ENCODE peak calls at places on chromosomes 2 and 18, in nine cellular contexts. G is activated B cell treated with CpG ODN at 0.5 μM for 24 hours, Y is dorsolateral prefrontal cortex, D is cardiac fibroblast, C is MCF 10A, L is stomach, V is uterus, H is tibial nerve, U is glutamatergic neuron. Z is an unnamed sample.

GRCh38 chr2:74290066-74290465 is 53.1 kb downstream of the SLC4A5 start:
- DNase-seq in C (no peak), H (no peak), V (no peak), Y (no peak), L (no peak), D (no peak), G (no peak), U (no peak), Z (no peak)

GRCh38 chr2:232523682-232524597 is 2.0 kb upstream of the CHRND start:
- DNase-seq in C (no peak), L (peak; percentile 32), H (no peak), D (peak; percentile 37), U (peak; percentile 84), G (no peak), Y (peak; percentile 41), V (no peak), Z (no peak)

GRCh38 chr18:42113529-42114191 is 158.6 kb downstream of the PIK3C3 start:
- DNase-seq in U (no peak), L (no peak), H (no peak), Y (no peak), C (no peak), G (no peak), D (peak; percentile 60), V (no peak), Z (no peak)

GRCh38 chr2:32135409-32135808 is 30.3 kb upstream of the SLC30A6 start:
- DNase-seq in C (peak; percentile 67), D (peak; percentile 67), H (no peak), V (no peak), U (no peak), G (no peak), Y (no peak), L (no peak), Z (peak; percentile 41)

GRCh38 chr2:217743980-217744761 is 258.6 kb downstream of the TNS1 start:
- DNase-seq in L (no peak), V (no peak), H (no peak), U (no peak), C (no peak), Y (no peak), D (peak; percentile 39), G (no peak), Z (peak; percentile 3)

GRCh38 chr2:201357216-201357615 is at the start of gene FLACC1:
- DNase-seq in D (peak; percentile 86), G (no peak), L (no peak), U (no peak), C (peak; percentile 29), V (no peak), H (no peak), Y (no peak), Z (no peak)

GRCh38 chr2:8253781-8254180 is 428.1 kb upstream of the ID2 start:
- DNase-seq in L (no peak), D (no peak), C (no peak), U (no peak), Y (no peak), G (no peak), V (no peak), H (no peak), Z (no peak)

GRCh38 chr18:75727479-75727878 is 300.0 kb upstream of the SMIM21 start:
- DNase-seq in V (no peak), U (peak; percentile 71), D (peak; percentile 47), C (peak; percentile 69), L (no peak), H (peak; percentile 44), Y (peak; percentile 56), G (no peak), Z (peak; percentile 41)

GRCh38 chr2:8966123-8966908 is 37.2 kb downstream of the MBOAT2 start:
- DNase-seq in L (no peak), H (no peak), Y (no peak), G (no peak), C (no peak), U (no peak), V (no peak), D (peak; percentile 9), Z (no peak)

GRCh38 chr2:185919155-185919554 is 180.6 kb downstream of the FSIP2 start:
- DNase-seq in U (no peak), H (no peak), G (no peak), Y (no peak), V (no peak), L (no peak), C (peak; percentile 5), D (no peak), Z (no peak)

GRCh38 chr2:208183526-208183925 is 6.3 kb downstream of the C2orf80 start:
- DNase-seq in G (no peak), L (no peak), D (no peak), C (no peak), Y (no peak), H (no peak), U (no peak), V (no peak), Z (no peak)

GRCh38 chr2:54839526-54840255 is 116.2 kb downstream of the EML6 start:
- DNase-seq in L (no peak), V (no peak), U (no peak), D (peak; percentile 3), C (no peak), H (no peak), Y (no peak), G (no peak), Z (no peak)

GRCh38 chr2:171923206-171923605 is 945 bp downstream of the HAT1 start:
- DNase-seq in C (peak; percentile 42), D (peak; percentile 71), Y (no peak), L (peak; percentile 28), V (no peak), H (no peak), G (no peak), U (no peak), Z (no peak)

GRCh38 chr2:30621836-30622235 is 174.8 kb downstream of the LCLAT1 start:
- DNase-seq in C (no peak), H (no peak), V (no peak), U (no peak), L (no peak), D (no peak), G (no peak), Y (no peak), Z (no peak)

GRCh38 chr2:124534015-124534414 is 508.9 kb downstream of the CNTNAP5 start:
- DNase-seq in L (no peak), C (no peak), D (no peak), V (no peak), U (no peak), G (no peak), H (no peak), Y (no peak), Z (no peak)

GRCh38 chr2:235541838-235542549 is 48.2 kb downstream of the AGAP1 start:
- DNase-seq in L (no peak), G (no peak), U (no peak), D (no peak), Y (no peak), H (no peak), V (no peak), C (no peak), Z (no peak)

GRCh38 chr18:45670281-45670962 is 53.6 kb upstream of the SLC14A1 start:
- DNase-seq in Y (no peak), C (peak; percentile 41), U (no peak), G (no peak), H (peak; percentile 38), L (no peak), V (no peak), D (peak; percentile 84), Z (peak; percentile 44)

GRCh38 chr2:163345795-163346573 is 389.8 kb downstream of the FIGN start:
- DNase-seq in C (peak; percentile 75), D (peak; percentile 64), G (no peak), V (no peak), H (peak; percentile 63), U (no peak), Y (no peak), L (no peak), Z (peak; percentile 55)

GRCh38 chr2:101478561-101479001 is 3.7 kb upstream of the RFX8 start:
- DNase-seq in C (peak; percentile 13), H (no peak), G (no peak), D (peak; percentile 60), L (no peak), V (no peak), U (no peak), Y (no peak), Z (no peak)

GRCh38 chr2:188845692-188846091 is 128.5 kb upstream of the COL3A1 start:
- DNase-seq in Y (no peak), C (no peak), G (no peak), V (no peak), U (no peak), D (no peak), H (no peak), L (no peak), Z (no peak)

GRCh38 chr2:194319222-194319992 is 1337.6 kb upstream of the SLC39A10 start:
- DNase-seq in C (no peak), D (no peak), V (no peak), H (no peak), G (no peak), Y (no peak), L (no peak), U (no peak), Z (no peak)
- TF ChIP-seq CTCF in C (no peak), D (no peak), V (no peak), H (no peak), G (no peak), Y (no peak), L (no peak), U (peak; percentile 21), Z (peak; percentile 7)

GRCh38 chr2:25056391-25056821 is 14.5 kb downstream of the EFR3B start:
- DNase-seq in C (no peak), V (no peak), G (no peak), U (no peak), H (no peak), Y (no peak), D (no peak), L (no peak), Z (no peak)
- TF ChIP-seq CTCF in C (no peak), V (no peak), G (no peak), U (no peak), H (no peak), Y (no peak), D (no peak), L (no peak), Z (no peak)

DNA sequence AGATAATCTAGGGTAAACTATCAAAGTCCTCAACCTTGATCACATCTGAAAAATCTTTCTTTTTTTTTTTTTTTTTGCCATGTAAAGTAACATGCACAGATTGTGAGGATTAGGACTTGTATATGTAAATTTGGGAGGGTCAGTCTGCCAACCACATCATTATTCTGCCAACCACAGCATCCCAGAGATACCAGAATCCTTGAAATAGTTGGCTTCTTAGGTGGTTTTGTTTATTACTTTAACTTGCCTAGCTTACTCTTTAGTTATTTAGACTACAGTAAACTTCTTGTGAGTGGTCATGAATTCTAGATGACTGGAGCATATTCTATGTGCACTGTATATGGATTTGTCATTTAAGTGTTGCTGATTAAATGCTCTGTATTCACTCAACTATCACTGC is 242.1 kb upstream of the RBMS1 start:
- DNase-seq in H (no peak), L (no peak), C (no peak), V (no peak), Y (no peak), U (no peak), G (no peak), D (no peak), Z (no peak)
- TF ChIP-seq CTCF in H (no peak), L (no peak), C (no peak), V (no peak), Y (no peak), U (no peak), G (no peak), D (no peak), Z (no peak)

DNA sequence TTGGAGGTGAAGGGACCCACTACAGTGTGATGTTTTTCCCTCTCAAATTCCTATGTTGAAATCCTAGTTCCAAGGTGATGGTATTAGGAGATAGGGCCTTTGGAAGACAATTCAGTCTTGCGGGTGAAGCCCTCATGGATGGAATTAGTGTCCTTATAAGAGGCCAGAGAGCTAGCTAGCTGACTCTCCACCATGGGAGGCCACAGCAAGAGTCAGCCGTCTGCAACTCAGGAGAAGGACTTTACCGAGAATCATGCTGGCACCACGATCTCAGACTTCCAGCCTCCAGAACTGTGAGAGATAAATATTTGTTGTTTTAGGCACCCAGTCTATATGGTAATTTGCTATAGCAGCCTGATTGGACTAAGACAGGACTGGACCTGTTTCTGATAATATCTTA is 461.4 kb downstream of the TSN start:
- DNase-seq in H (no peak), C (no peak), L (no peak), Y (no peak), G (no peak), D (no peak), U (no peak), V (no peak), Z (no peak)
- TF ChIP-seq CTCF in H (no peak), C (no peak), L (no peak), Y (no peak), G (no peak), D (no peak), U (no peak), V (no peak), Z (no peak)